ENCODE peak calls at places on chromosomes 6 and 20, in nine cellular contexts. One of them, this sample, is unnamed.

GRCh38 chr6:170152111-170152926 is 138.6 kb downstream of the DLL1 start:
- DNase-seq in activated CD8-positive, alpha-beta T cell treated with anti-CD3 and anti-CD28 coated beads, Interleukin-2, amount 10 ng/mL, durations not matched to agents 7 days and 5 days: no peak
- DNase-seq in HCEC 1CT: no peak
- DNase-seq in A172: no peak
- DNase-seq in smooth muscle cell of the brain vasculature: no peak
- DNase-seq in aorta: peak; percentile 83
- DNase-seq in stimulated activated CD4-positive, alpha-beta T cell treated with anti-CD3 and anti-CD28 coated beads, Interleukin-15, amount 100 ng/mL, for 48 hours: no peak
- DNase-seq in activated CD4-positive, alpha-beta T cell treated with anti-CD3 and anti-CD28 coated beads for 1 hour: no peak
- DNase-seq in HS-5: no peak
- DNase-seq in this sample: peak; percentile 60

GRCh38 chr20:47281376-47281775 is 75.1 kb downstream of the ZMYND8 start:
- DNase-seq in stimulated activated CD4-positive, alpha-beta T cell treated with anti-CD3 and anti-CD28 coated beads, Interleukin-15, amount 100 ng/mL, for 48 hours: no peak
- DNase-seq in aorta: no peak
- DNase-seq in HCEC 1CT: no peak
- DNase-seq in activated CD8-positive, alpha-beta T cell treated with anti-CD3 and anti-CD28 coated beads, Interleukin-2, amount 10 ng/mL, durations not matched to agents 7 days and 5 days: no peak
- DNase-seq in A172: no peak
- DNase-seq in activated CD4-positive, alpha-beta T cell treated with anti-CD3 and anti-CD28 coated beads for 1 hour: no peak
- DNase-seq in HS-5: no peak
- DNase-seq in smooth muscle cell of the brain vasculature: no peak
- DNase-seq in this sample: no peak

GRCh38 chr6:1608976-1609661 is 596 bp upstream of the FOXC1 start:
- DNase-seq in activated CD4-positive, alpha-beta T cell treated with anti-CD3 and anti-CD28 coated beads for 1 hour: no peak
- DNase-seq in activated CD8-positive, alpha-beta T cell treated with anti-CD3 and anti-CD28 coated beads, Interleukin-2, amount 10 ng/mL, durations not matched to agents 7 days and 5 days: no peak
- DNase-seq in smooth muscle cell of the brain vasculature: no peak
- DNase-seq in HCEC 1CT: no peak
- DNase-seq in HS-5: no peak
- DNase-seq in A172: no peak
- DNase-seq in aorta: peak; percentile 84
- DNase-seq in stimulated activated CD4-positive, alpha-beta T cell treated with anti-CD3 and anti-CD28 coated beads, Interleukin-15, amount 100 ng/mL, for 48 hours: no peak
- DNase-seq in this sample: no peak

GRCh38 chr6:56852249-56852606 is 102.7 kb upstream of the BEND6 start:
- DNase-seq in HCEC 1CT: no peak
- DNase-seq in smooth muscle cell of the brain vasculature: no peak
- DNase-seq in HS-5: no peak
- DNase-seq in stimulated activated CD4-positive, alpha-beta T cell treated with anti-CD3 and anti-CD28 coated beads, Interleukin-15, amount 100 ng/mL, for 48 hours: no peak
- DNase-seq in A172: no peak
- DNase-seq in aorta: no peak
- DNase-seq in activated CD8-positive, alpha-beta T cell treated with anti-CD3 and anti-CD28 coated beads, Interleukin-2, amount 10 ng/mL, durations not matched to agents 7 days and 5 days: no peak
- DNase-seq in activated CD4-positive, alpha-beta T cell treated with anti-CD3 and anti-CD28 coated beads for 1 hour: no peak
- DNase-seq in this sample: no peak

GRCh38 chr20:17620371-17621228 is 50.7 kb downstream of the DSTN start:
- DNase-seq in A172: no peak
- DNase-seq in HCEC 1CT: no peak
- DNase-seq in stimulated activated CD4-positive, alpha-beta T cell treated with anti-CD3 and anti-CD28 coated beads, Interleukin-15, amount 100 ng/mL, for 48 hours: no peak
- DNase-seq in HS-5: no peak
- DNase-seq in smooth muscle cell of the brain vasculature: no peak
- DNase-seq in aorta: peak; percentile 45
- DNase-seq in activated CD4-positive, alpha-beta T cell treated with anti-CD3 and anti-CD28 coated beads for 1 hour: peak; percentile 6
- DNase-seq in activated CD8-positive, alpha-beta T cell treated with anti-CD3 and anti-CD28 coated beads, Interleukin-2, amount 10 ng/mL, durations not matched to agents 7 days and 5 days: no peak
- DNase-seq in this sample: no peak

GRCh38 chr20:10185741-10186558 is 32.7 kb upstream of the SNAP25 start:
- DNase-seq in activated CD4-positive, alpha-beta T cell treated with anti-CD3 and anti-CD28 coated beads for 1 hour: no peak
- DNase-seq in aorta: peak; percentile 51
- DNase-seq in HS-5: no peak
- DNase-seq in activated CD8-positive, alpha-beta T cell treated with anti-CD3 and anti-CD28 coated beads, Interleukin-2, amount 10 ng/mL, durations not matched to agents 7 days and 5 days: no peak
- DNase-seq in A172: no peak
- DNase-seq in smooth muscle cell of the brain vasculature: no peak
- DNase-seq in HCEC 1CT: no peak
- DNase-seq in stimulated activated CD4-positive, alpha-beta T cell treated with anti-CD3 and anti-CD28 coated beads, Interleukin-15, amount 100 ng/mL, for 48 hours: no peak
- DNase-seq in this sample: no peak

GRCh38 chr20:3084283-3084985 is at the start of gene AVP:
- DNase-seq in A172: no peak
- DNase-seq in activated CD4-positive, alpha-beta T cell treated with anti-CD3 and anti-CD28 coated beads for 1 hour: no peak
- DNase-seq in stimulated activated CD4-positive, alpha-beta T cell treated with anti-CD3 and anti-CD28 coated beads, Interleukin-15, amount 100 ng/mL, for 48 hours: no peak
- DNase-seq in activated CD8-positive, alpha-beta T cell treated with anti-CD3 and anti-CD28 coated beads, Interleukin-2, amount 10 ng/mL, durations not matched to agents 7 days and 5 days: no peak
- DNase-seq in smooth muscle cell of the brain vasculature: no peak
- DNase-seq in aorta: no peak
- DNase-seq in HCEC 1CT: no peak
- DNase-seq in HS-5: no peak
- DNase-seq in this sample: no peak

GRCh38 chr6:138194221-138194620 is 24.1 kb downstream of the PBOV1 start:
- DNase-seq in HS-5: no peak
- DNase-seq in activated CD8-positive, alpha-beta T cell treated with anti-CD3 and anti-CD28 coated beads, Interleukin-2, amount 10 ng/mL, durations not matched to agents 7 days and 5 days: no peak
- DNase-seq in aorta: no peak
- DNase-seq in HCEC 1CT: no peak
- DNase-seq in activated CD4-positive, alpha-beta T cell treated with anti-CD3 and anti-CD28 coated beads for 1 hour: no peak
- DNase-seq in smooth muscle cell of the brain vasculature: no peak
- DNase-seq in A172: no peak
- DNase-seq in stimulated activated CD4-positive, alpha-beta T cell treated with anti-CD3 and anti-CD28 coated beads, Interleukin-15, amount 100 ng/mL, for 48 hours: no peak
- DNase-seq in this sample: no peak

GRCh38 chr6:167797079-167797870 is 29.4 kb upstream of the AFDN start:
- DNase-seq in stimulated activated CD4-positive, alpha-beta T cell treated with anti-CD3 and anti-CD28 coated beads, Interleukin-15, amount 100 ng/mL, for 48 hours: no peak
- DNase-seq in HS-5: no peak
- DNase-seq in activated CD8-positive, alpha-beta T cell treated with anti-CD3 and anti-CD28 coated beads, Interleukin-2, amount 10 ng/mL, durations not matched to agents 7 days and 5 days: no peak
- DNase-seq in aorta: no peak
- DNase-seq in activated CD4-positive, alpha-beta T cell treated with anti-CD3 and anti-CD28 coated beads for 1 hour: no peak
- DNase-seq in smooth muscle cell of the brain vasculature: no peak
- DNase-seq in HCEC 1CT: no peak
- DNase-seq in A172: no peak
- DNase-seq in this sample: no peak

GRCh38 chr6:1798303-1798964 is 188.7 kb downstream of the FOXC1 start:
- DNase-seq in smooth muscle cell of the brain vasculature: no peak
- DNase-seq in stimulated activated CD4-positive, alpha-beta T cell treated with anti-CD3 and anti-CD28 coated beads, Interleukin-15, amount 100 ng/mL, for 48 hours: no peak
- DNase-seq in aorta: no peak
- DNase-seq in HCEC 1CT: no peak
- DNase-seq in HS-5: no peak
- DNase-seq in A172: no peak
- DNase-seq in activated CD8-positive, alpha-beta T cell treated with anti-CD3 and anti-CD28 coated beads, Interleukin-2, amount 10 ng/mL, durations not matched to agents 7 days and 5 days: no peak
- DNase-seq in activated CD4-positive, alpha-beta T cell treated with anti-CD3 and anti-CD28 coated beads for 1 hour: no peak
- DNase-seq in this sample: no peak

GRCh38 chr6:57207872-57208271 is 14.2 kb downstream of the RAB23 start:
- DNase-seq in activated CD8-positive, alpha-beta T cell treated with anti-CD3 and anti-CD28 coated beads, Interleukin-2, amount 10 ng/mL, durations not matched to agents 7 days and 5 days: no peak
- DNase-seq in HCEC 1CT: no peak
- DNase-seq in aorta: no peak
- DNase-seq in A172: no peak
- DNase-seq in stimulated activated CD4-positive, alpha-beta T cell treated with anti-CD3 and anti-CD28 coated beads, Interleukin-15, amount 100 ng/mL, for 48 hours: no peak
- DNase-seq in activated CD4-positive, alpha-beta T cell treated with anti-CD3 and anti-CD28 coated beads for 1 hour: no peak
- DNase-seq in smooth muscle cell of the brain vasculature: no peak
- DNase-seq in HS-5: no peak
- DNase-seq in this sample: no peak

GRCh38 chr20:59942245-59942644 is 2.1 kb downstream of the FAM217B start:
- DNase-seq in activated CD8-positive, alpha-beta T cell treated with anti-CD3 and anti-CD28 coated beads, Interleukin-2, amount 10 ng/mL, durations not matched to agents 7 days and 5 days: no peak
- DNase-seq in aorta: no peak
- DNase-seq in smooth muscle cell of the brain vasculature: no peak
- DNase-seq in A172: no peak
- DNase-seq in activated CD4-positive, alpha-beta T cell treated with anti-CD3 and anti-CD28 coated beads for 1 hour: no peak
- DNase-seq in HS-5: no peak
- DNase-seq in stimulated activated CD4-positive, alpha-beta T cell treated with anti-CD3 and anti-CD28 coated beads, Interleukin-15, amount 100 ng/mL, for 48 hours: no peak
- DNase-seq in HCEC 1CT: no peak
- DNase-seq in this sample: no peak

GRCh38 chr6:136822051-136822378 is 377 bp upstream of the PEX7 start:
- DNase-seq in activated CD4-positive, alpha-beta T cell treated with anti-CD3 and anti-CD28 coated beads for 1 hour: peak; percentile 9
- DNase-seq in smooth muscle cell of the brain vasculature: no peak
- DNase-seq in aorta: peak; percentile 50
- DNase-seq in activated CD8-positive, alpha-beta T cell treated with anti-CD3 and anti-CD28 coated beads, Interleukin-2, amount 10 ng/mL, durations not matched to agents 7 days and 5 days: no peak
- DNase-seq in stimulated activated CD4-positive, alpha-beta T cell treated with anti-CD3 and anti-CD28 coated beads, Interleukin-15, amount 100 ng/mL, for 48 hours: peak; percentile 7
- DNase-seq in HCEC 1CT: peak; percentile 30
- DNase-seq in HS-5: no peak
- DNase-seq in A172: no peak
- DNase-seq in this sample: no peak

GRCh38 chr6:80174931-80175572 is 68.6 kb downstream of the BCKDHB start:
- DNase-seq in activated CD4-positive, alpha-beta T cell treated with anti-CD3 and anti-CD28 coated beads for 1 hour: no peak
- DNase-seq in aorta: no peak
- DNase-seq in HS-5: peak; percentile 69
- DNase-seq in activated CD8-positive, alpha-beta T cell treated with anti-CD3 and anti-CD28 coated beads, Interleukin-2, amount 10 ng/mL, durations not matched to agents 7 days and 5 days: no peak
- DNase-seq in stimulated activated CD4-positive, alpha-beta T cell treated with anti-CD3 and anti-CD28 coated beads, Interleukin-15, amount 100 ng/mL, for 48 hours: no peak
- DNase-seq in smooth muscle cell of the brain vasculature: no peak
- DNase-seq in HCEC 1CT: peak; percentile 91
- DNase-seq in A172: peak; percentile 84
- DNase-seq in this sample: no peak

This sample was measured in C1 segment of cervical spinal cord.